ENCODE peak calls at places on chromosome 17, in seven cellular contexts. Q is pancreas, B is gastrocnemius medialis, I is heart right ventricle, G is lower lobe of right lung, R is left ventricle myocardium inferior, N is cardiac muscle cell. U is an unnamed sample.

GRCh38 chr17:65139045-65139764 is 2.0 kb downstream of the RGS9 start:
- DNase-seq in Q (no peak), B (no peak), I (no peak), G (no peak), R (no peak), N (no peak), U (no peak)

GRCh38 chr17:2271985-2272702 is 31.4 kb downstream of the SMG6 start:
- DNase-seq in Q (no peak), B (no peak), I (no peak), G (no peak), R (no peak), N (no peak), U (no peak)

GRCh38 chr17:48725294-48726064 is 2.5 kb downstream of the PRAC2 start:
- DNase-seq in Q (no peak), B (no peak), I (no peak), G (no peak), R (no peak), N (no peak), U (no peak)

GRCh38 chr17:70804161-70804560 is 634.8 kb downstream of the KCNJ2 start:
- DNase-seq in Q (no peak), B (no peak), I (no peak), G (no peak), R (no peak), N (no peak), U (no peak)

GRCh38 chr17:44439168-44439567 is 49.7 kb upstream of the ITGA2B start:
- DNase-seq in Q (no peak), B (no peak), I (no peak), G (no peak), R (no peak), N (no peak), U (no peak)

GRCh38 chr17:72372185-72372584 is 251.4 kb downstream of the SOX9 start:
- DNase-seq in Q (no peak), B (peak; percentile 63), I (no peak), G (no peak), R (no peak), N (peak; percentile 33), U (no peak)

GRCh38 chr17:79813826-79814623 is 17.1 kb upstream of the CBX8 start:
- DNase-seq in Q (no peak), B (no peak), I (no peak), G (no peak), R (no peak), N (no peak), U (no peak)

GRCh38 chr17:2250140-2251095 is 53.2 kb downstream of the SMG6 start:
- DNase-seq in Q (no peak), B (no peak), I (no peak), G (no peak), R (no peak), N (peak; percentile 59), U (no peak)

GRCh38 chr17:1153795-1154546 is 25.8 kb downstream of the ABR start:
- DNase-seq in Q (peak; percentile 48), B (peak; percentile 21), I (peak; percentile 64), G (peak; percentile 61), R (peak; percentile 65), N (peak; percentile 92), U (peak; percentile 64)

GRCh38 chr17:3843935-3844516 is 2.0 kb downstream of the NCBP3 start:
- DNase-seq in Q (peak; percentile 59), B (no peak), I (no peak), G (no peak), R (no peak), N (peak; percentile 47), U (no peak)

DNA sequence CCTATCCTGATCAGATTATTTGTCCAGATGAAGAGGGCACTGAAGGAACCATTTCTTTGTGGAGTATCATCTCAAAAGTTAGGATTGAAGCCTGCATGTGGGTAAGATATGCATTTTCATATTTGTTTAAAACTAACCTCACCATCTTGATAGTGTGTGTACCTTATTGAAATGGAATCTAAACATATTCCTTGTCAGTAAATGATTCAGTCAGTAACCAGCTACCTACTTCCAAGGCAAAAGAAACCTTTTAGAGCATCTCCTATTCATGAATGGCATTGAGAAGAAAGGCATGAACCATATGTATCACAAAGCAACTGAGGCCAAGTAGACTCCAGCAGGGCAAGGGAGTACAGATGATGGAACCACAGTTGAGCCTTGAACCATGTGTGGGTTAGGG is 57.6 kb downstream of the VMP1 start:
- DNase-seq in Q (no peak), B (no peak), I (no peak), G (no peak), R (no peak), N (no peak), U (no peak)
- H3K4me1 ChIP-seq in Q (peaks cover 27% of the 10 kb centered on the region), B (no peaks in the 10 kb centered on the region), I (peaks cover 6% of the 10 kb centered on the region), G (peaks cover 40% of the 10 kb centered on the region), R (peaks cover 22% of the 10 kb centered on the region), N (peaks cover 18% of the 10 kb centered on the region), U (peaks cover 21% of the 10 kb centered on the region)

GRCh38 chr17:38540514-38540913 is 65.2 kb downstream of the SRCIN1 start:
- DNase-seq in Q (no peak), B (no peak), I (no peak), G (no peak), R (no peak), N (no peak), U (no peak)
- TF ChIP-seq CTCF in Q (no peak), B (no peak), I (no peak), G (no peak), R (no peak), N (no peak), U (no peak)

GRCh38 chr17:30921544-30922196 is at the start of gene ADAP2:
- DNase-seq in Q (peak; percentile 59), B (peak; percentile 25), I (peak; percentile 73), G (peak; percentile 87), R (peak; percentile 68), N (peak; percentile 11), U (no peak)
- H3K4me1 ChIP-seq in Q (no peaks in the 10 kb centered on the region), B (peaks cover 9% of the 10 kb centered on the region), I (peaks cover 21% of the 10 kb centered on the region), G (peaks cover 23% of the 10 kb centered on the region), R (peaks cover 24% of the 10 kb centered on the region), N (no peaks in the 10 kb centered on the region), U (peaks cover 10% of the 10 kb centered on the region)

GRCh38 chr17:38606646-38607611 is 1.2 kb upstream of the SRCIN1 start:
- DNase-seq in Q (peak; percentile 69), B (no peak), I (peak; percentile 75), G (no peak), R (peak; percentile 76), N (no peak), U (no peak)
- TF ChIP-seq CTCF in Q (no peak), B (no peak), I (peak; percentile 22), G (no peak), R (no peak), N (no peak), U (no peak)

GRCh38 chr17:46175891-46176290 is 17.3 kb downstream of the KANSL1 start:
- DNase-seq in Q (no peak), B (no peak), I (no peak), G (no peak), R (no peak), N (no peak), U (no peak)
- H3K4me1 ChIP-seq in Q (peaks cover 59% of the 10 kb centered on the region), B (peaks cover 90% of the 10 kb centered on the region), I (peaks cover 96% of the 10 kb centered on the region), G (peaks cover 80% of the 10 kb centered on the region), R (peaks cover 97% of the 10 kb centered on the region), N (peaks cover 43% of the 10 kb centered on the region), U (peaks cover 43% of the 10 kb centered on the region)

GRCh38 chr17:75205037-75205792 is at the start of gene NUP85:
- DNase-seq in Q (peak; percentile 92), B (peak; percentile 91), I (peak; percentile 96), G (peak; percentile 95), R (peak; percentile 95), N (peak; percentile 96), U (peak; percentile 75)
- TF ChIP-seq CTCF in Q (no peak), B (peak; percentile 33), I (no peak), G (no peak), R (no peak), N (no peak), U (no peak)

GRCh38 chr17:57874434-57875108 is 24.7 kb upstream of the MRPS23 start:
- DNase-seq in Q (no peak), B (peak; percentile 58), I (peak; percentile 72), G (peak; percentile 65), R (peak; percentile 76), N (peak; percentile 94), U (peak; percentile 72)

GRCh38 chr17:57872536-57872935 is 22.7 kb upstream of the MRPS23 start:
- DNase-seq in Q (no peak), B (no peak), I (peak; percentile 16), G (no peak), R (no peak), N (no peak), U (no peak)

GRCh38 chr17:57875109-57876022 is 25.5 kb upstream of the MRPS23 start:
- DNase-seq in Q (peak; percentile 72), B (peak; percentile 66), I (peak; percentile 80), G (peak; percentile 84), R (peak; percentile 76), N (peak; percentile 99), U (peak; percentile 68)

GRCh38 chr17:57873261-57874057 is 23.6 kb upstream of the MRPS23 start:
- DNase-seq in Q (no peak), B (no peak), I (peak; percentile 9), G (no peak), R (no peak), N (no peak), U (no peak)

GRCh38 chr17:57874058-57874419 is 24.2 kb upstream of the MRPS23 start:
- DNase-seq in Q (no peak), B (no peak), I (no peak), G (no peak), R (no peak), N (no peak), U (no peak)
- H3K4me1 ChIP-seq in Q (peaks cover 6% of the 10 kb centered on the region), B (peaks cover 49% of the 10 kb centered on the region), I (peaks cover 74% of the 10 kb centered on the region), G (peaks cover 48% of the 10 kb centered on the region), R (peaks cover 83% of the 10 kb centered on the region), N (peaks cover 31% of the 10 kb centered on the region), U (peaks cover 70% of the 10 kb centered on the region)